ENCODE peak calls at places on chromosomes 6 and 20, in seven cellular contexts. R is activated T-cell treated with anti-CD3 and anti-CD28 coated beads, Interleukin-2, amount 50 U/mL, for 1 hour; S is GDM1; W is hypothalamus; H is COR-L47; K is mammary epithelial cell; X is substantia nigra. G is an unnamed sample.

GRCh38 chr20:62258499-62259293 is 20.4 kb downstream of the OSBPL2 start:
- DNase-seq in R (no peak), S (no peak), W (no peak), H (no peak), K (peak; percentile 49), X (no peak), G (no peak)

GRCh38 chr6:110877569-110877968 is 3.0 kb downstream of the AMD1 start:
- DNase-seq in R (no peak), S (no peak), W (no peak), H (no peak), K (no peak), X (no peak), G (no peak)

GRCh38 chr6:157962601-157963084 is 19.0 kb upstream of the SYNJ2 start:
- DNase-seq in R (no peak), S (no peak), W (no peak), H (no peak), K (peak; percentile 84), X (no peak), G (no peak)

GRCh38 chr6:11538049-11538798 is 675 bp downstream of the TMEM170B start:
- DNase-seq in R (peak; percentile 44), S (peak; percentile 32), W (peak; percentile 19), H (peak; percentile 46), K (no peak), X (no peak), G (no peak)

GRCh38 chr6:19322691-19323470 is 514.3 kb upstream of the ID4 start:
- DNase-seq in R (no peak), S (no peak), W (no peak), H (no peak), K (peak; percentile 26), X (no peak), G (no peak)

GRCh38 chr6:169866668-169867521 is 115.5 kb downstream of the ERMARD start:
- DNase-seq in R (no peak), S (no peak), W (no peak), H (no peak), K (no peak), X (no peak), G (no peak)

GRCh38 chr6:160106701-160107100 is 14.9 kb upstream of the SLC22A1 start:
- DNase-seq in R (no peak), S (no peak), W (no peak), H (no peak), K (no peak), X (no peak), G (no peak)

GRCh38 chr6:28940294-28940858 is 16.6 kb upstream of the TRIM27 start:
- DNase-seq in R (peak; percentile 51), S (no peak), W (no peak), H (peak; percentile 13), K (peak; percentile 75), X (no peak), G (peak; percentile 67)

GRCh38 chr20:18090477-18090876 is 32.8 kb upstream of the OVOL2 start:
- DNase-seq in R (no peak), S (no peak), W (no peak), H (no peak), K (no peak), X (no peak), G (no peak)

GRCh38 chr6:121697921-121698320 is 262.5 kb downstream of the GJA1 start:
- DNase-seq in R (no peak), S (no peak), W (no peak), H (no peak), K (peak; percentile 32), X (no peak), G (no peak)

GRCh38 chr6:149948616-149949015 is 6.8 kb downstream of the ULBP2 start:
- DNase-seq in R (no peak), S (no peak), W (no peak), H (no peak), K (no peak), X (no peak), G (no peak)

GRCh38 chr20:8722277-8722928 is 346.5 kb upstream of the PLCB4 start:
- DNase-seq in R (no peak), S (peak; percentile 10), W (no peak), H (peak; percentile 50), K (peak; percentile 42), X (no peak), G (no peak)

GRCh38 chr20:53914861-53915458 is 155.4 kb downstream of the BCAS1 start:
- DNase-seq in R (no peak), S (no peak), W (no peak), H (no peak), K (no peak), X (no peak), G (no peak)

GRCh38 chr20:53763707-53764415 is 170.2 kb upstream of the ZNF217 start:
- DNase-seq in R (no peak), S (no peak), W (no peak), H (no peak), K (no peak), X (no peak), G (no peak)

GRCh38 chr6:71205336-71205956 is 83.2 kb upstream of the OGFRL1 start:
- DNase-seq in R (no peak), S (no peak), W (no peak), H (no peak), K (peak; percentile 30), X (no peak), G (peak; percentile 74)

GRCh38 chr6:226516-227073 is 65.7 kb upstream of the DUSP22 start:
- DNase-seq in R (no peak), S (no peak), W (no peak), H (no peak), K (no peak), X (no peak), G (no peak)

GRCh38 chr6:17381429-17382147 is 11.8 kb upstream of the CAP2 start:
- DNase-seq in R (no peak), S (no peak), W (no peak), H (no peak), K (no peak), X (no peak), G (no peak)

GRCh38 chr6:157789297-157789696 is 33.7 kb upstream of the SNX9 start:
- DNase-seq in R (no peak), S (no peak), W (no peak), H (no peak), K (no peak), X (no peak), G (no peak)

GRCh38 chr6:145967549-145967948 is 3.4 kb upstream of the SHPRH start:
- DNase-seq in R (no peak), S (no peak), W (no peak), H (no peak), K (no peak), X (no peak), G (no peak)

GRCh38 chr6:114304304-114304887 is 38.4 kb downstream of the HS3ST5 start:
- DNase-seq in R (no peak), S (no peak), W (no peak), H (peak; percentile 12), K (peak; percentile 1), X (no peak), G (no peak)

GRCh38 chr20:49925901-49926454 is 10.2 kb upstream of the RNF114 start:
- DNase-seq in R (no peak), S (no peak), W (no peak), H (no peak), K (no peak), X (no peak), G (no peak)

GRCh38 chr20:137668-138131 is 4.7 kb upstream of the DEFB126 start:
- DNase-seq in R (no peak), S (no peak), W (no peak), H (peak; percentile 1), K (no peak), X (no peak), G (no peak)

GRCh38 chr20:31496761-31497295 is 17.4 kb upstream of the HM13 start:
- DNase-seq in R (no peak), S (no peak), W (no peak), H (peak; percentile 58), K (no peak), X (no peak), G (no peak)

GRCh38 chr6:25972902-25973301 is 10.3 kb downstream of the TRIM38 start:
- DNase-seq in R (no peak), S (no peak), W (no peak), H (no peak), K (no peak), X (no peak), G (no peak)

GRCh38 chr6:26032387-26033131 is 54.7 kb upstream of the HFE start:
- DNase-seq in R (peak; percentile 40), S (peak; percentile 37), W (no peak), H (no peak), K (peak; percentile 33), X (no peak), G (peak; percentile 76)

GRCh38 chr6:33082702-33083101 is 6.9 kb downstream of the HLA-DPB1 start:
- DNase-seq in R (no peak), S (no peak), W (no peak), H (no peak), K (no peak), X (no peak), G (no peak)

GRCh38 chr20:58891076-58891685 is 38.7 kb downstream of the GNAS start:
- DNase-seq in R (peak; percentile 83), S (peak; percentile 71), W (no peak), H (peak; percentile 69), K (peak; percentile 61), X (no peak), G (no peak)

GRCh38 chr6:87139236-87139635 is 16.1 kb upstream of the ZNF292 start:
- DNase-seq in R (no peak), S (peak; percentile 22), W (no peak), H (peak; percentile 49), K (peak; percentile 40), X (no peak), G (peak; percentile 48)

GRCh38 chr6:155380666-155381332 is 66.5 kb upstream of the TFB1M start:
- DNase-seq in R (no peak), S (no peak), W (no peak), H (no peak), K (no peak), X (no peak), G (no peak)

GRCh38 chr20:59071224-59071623 is 28.6 kb upstream of the PRELID3B start:
- DNase-seq in R (no peak), S (no peak), W (no peak), H (no peak), K (no peak), X (no peak), G (no peak)

GRCh38 chr6:15205321-15205720 is 40.5 kb upstream of the JARID2 start:
- DNase-seq in R (no peak), S (no peak), W (no peak), H (no peak), K (no peak), X (no peak), G (no peak)

GRCh38 chr6:43770417-43771209 is 602 bp downstream of the VEGFA start:
- DNase-seq in R (no peak), S (peak; percentile 30), W (no peak), H (no peak), K (peak; percentile 48), X (no peak), G (no peak)

GRCh38 chr6:26270903-26271639 is 93.9 kb upstream of the BTN3A2 start:
- DNase-seq in R (peak; percentile 65), S (no peak), W (no peak), H (peak; percentile 94), K (peak; percentile 92), X (no peak), G (peak; percentile 91)

GRCh38 chr20:3392756-3393155 is 14.7 kb downstream of the DNAAF9 start:
- DNase-seq in R (no peak), S (no peak), W (no peak), H (no peak), K (no peak), X (no peak), G (no peak)

GRCh38 chr20:53493201-53493908 is 100.3 kb downstream of the ZNF217 start:
- DNase-seq in R (no peak), S (no peak), W (no peak), H (no peak), K (no peak), X (no peak), G (no peak)